ENCODE peak calls at places on chromosomes 12 and 14, in six cellular contexts. One of them, this sample, is unnamed.

GRCh38 chr12:76890407-76891143 is 11.8 kb upstream of the CSRP2 start:
- DNase-seq in NCI-H1092 treated with DMSO at 0.1 percent for 48 hours: no peak
- DNase-seq in heart right ventricle: no peak
- DNase-seq in M059J: no peak
- DNase-seq in activated T-cell treated with anti-CD3 and anti-CD28 coated beads for 1 hour: peak; percentile 20
- DNase-seq in heart left ventricle: no peak
- DNase-seq in this sample: no peak

GRCh38 chr14:38419579-38419978 is 163.7 kb upstream of the CLEC14A start:
- DNase-seq in NCI-H1092 treated with DMSO at 0.1 percent for 48 hours: no peak
- DNase-seq in heart right ventricle: no peak
- DNase-seq in M059J: no peak
- DNase-seq in activated T-cell treated with anti-CD3 and anti-CD28 coated beads for 1 hour: no peak
- DNase-seq in heart left ventricle: no peak
- DNase-seq in this sample: no peak

GRCh38 chr14:64721391-64721791 is 17.2 kb downstream of the PLEKHG3 start:
- DNase-seq in NCI-H1092 treated with DMSO at 0.1 percent for 48 hours: no peak
- DNase-seq in heart right ventricle: peak; percentile 51
- DNase-seq in M059J: peak; percentile 93
- DNase-seq in activated T-cell treated with anti-CD3 and anti-CD28 coated beads for 1 hour: no peak
- DNase-seq in heart left ventricle: peak; percentile 49
- DNase-seq in this sample: no peak

GRCh38 chr12:52655251-52655650 is 3.2 kb upstream of the KRT2 start:
- DNase-seq in NCI-H1092 treated with DMSO at 0.1 percent for 48 hours: no peak
- DNase-seq in heart right ventricle: no peak
- DNase-seq in M059J: no peak
- DNase-seq in activated T-cell treated with anti-CD3 and anti-CD28 coated beads for 1 hour: no peak
- DNase-seq in heart left ventricle: no peak
- DNase-seq in this sample: no peak

GRCh38 chr14:30587141-30587540 is 28.2 kb downstream of the G2E3 start:
- DNase-seq in NCI-H1092 treated with DMSO at 0.1 percent for 48 hours: no peak
- DNase-seq in heart right ventricle: no peak
- DNase-seq in M059J: no peak
- DNase-seq in activated T-cell treated with anti-CD3 and anti-CD28 coated beads for 1 hour: no peak
- DNase-seq in heart left ventricle: no peak
- DNase-seq in this sample: no peak

GRCh38 chr12:93050026-93050747 is 121.1 kb upstream of the EEA1 start:
- DNase-seq in NCI-H1092 treated with DMSO at 0.1 percent for 48 hours: no peak
- DNase-seq in heart right ventricle: peak; percentile 23
- DNase-seq in M059J: peak; percentile 73
- DNase-seq in activated T-cell treated with anti-CD3 and anti-CD28 coated beads for 1 hour: no peak
- DNase-seq in heart left ventricle: no peak
- DNase-seq in this sample: no peak

GRCh38 chr14:72792051-72792788 is 101.7 kb downstream of the DPF3 start:
- DNase-seq in NCI-H1092 treated with DMSO at 0.1 percent for 48 hours: no peak
- DNase-seq in heart right ventricle: peak; percentile 70
- DNase-seq in M059J: no peak
- DNase-seq in activated T-cell treated with anti-CD3 and anti-CD28 coated beads for 1 hour: no peak
- DNase-seq in heart left ventricle: peak; percentile 73
- DNase-seq in this sample: no peak

GRCh38 chr12:24933694-24934407 is 15.1 kb downstream of the BCAT1 start:
- DNase-seq in NCI-H1092 treated with DMSO at 0.1 percent for 48 hours: no peak
- DNase-seq in heart right ventricle: no peak
- DNase-seq in M059J: no peak
- DNase-seq in activated T-cell treated with anti-CD3 and anti-CD28 coated beads for 1 hour: no peak
- DNase-seq in heart left ventricle: no peak
- DNase-seq in this sample: no peak

GRCh38 chr14:22488522-22489246 is 100.3 kb downstream of the DAD1 start:
- DNase-seq in NCI-H1092 treated with DMSO at 0.1 percent for 48 hours: no peak
- DNase-seq in heart right ventricle: no peak
- DNase-seq in M059J: no peak
- DNase-seq in activated T-cell treated with anti-CD3 and anti-CD28 coated beads for 1 hour: no peak
- DNase-seq in heart left ventricle: no peak
- DNase-seq in this sample: no peak

GRCh38 chr14:48349689-48350088 is 674.3 kb upstream of the MDGA2 start:
- DNase-seq in NCI-H1092 treated with DMSO at 0.1 percent for 48 hours: no peak
- DNase-seq in heart right ventricle: no peak
- DNase-seq in M059J: peak; percentile 20
- DNase-seq in activated T-cell treated with anti-CD3 and anti-CD28 coated beads for 1 hour: no peak
- DNase-seq in heart left ventricle: no peak
- DNase-seq in this sample: no peak

GRCh38 chr12:96587691-96588090 is 98.3 kb downstream of the CFAP54 start:
- DNase-seq in NCI-H1092 treated with DMSO at 0.1 percent for 48 hours: no peak
- DNase-seq in heart right ventricle: no peak
- DNase-seq in M059J: peak; percentile 67
- DNase-seq in activated T-cell treated with anti-CD3 and anti-CD28 coated beads for 1 hour: no peak
- DNase-seq in heart left ventricle: no peak
- DNase-seq in this sample: no peak

GRCh38 chr12:32586390-32586789 is 92.7 kb upstream of the DNM1L start:
- DNase-seq in NCI-H1092 treated with DMSO at 0.1 percent for 48 hours: no peak
- DNase-seq in heart right ventricle: no peak
- DNase-seq in M059J: peak; percentile 61
- DNase-seq in activated T-cell treated with anti-CD3 and anti-CD28 coated beads for 1 hour: no peak
- DNase-seq in heart left ventricle: no peak
- DNase-seq in this sample: no peak

GRCh38 chr12:2719405-2719804 is 75.4 kb upstream of the FKBP4 start:
- DNase-seq in NCI-H1092 treated with DMSO at 0.1 percent for 48 hours: no peak
- DNase-seq in heart right ventricle: no peak
- DNase-seq in M059J: peak; percentile 18
- DNase-seq in activated T-cell treated with anti-CD3 and anti-CD28 coated beads for 1 hour: no peak
- DNase-seq in heart left ventricle: no peak
- DNase-seq in this sample: no peak

GRCh38 chr14:51938137-51938536 is 51.2 kb upstream of the RTRAF start:
- DNase-seq in NCI-H1092 treated with DMSO at 0.1 percent for 48 hours: no peak
- DNase-seq in heart right ventricle: no peak
- DNase-seq in M059J: no peak
- DNase-seq in activated T-cell treated with anti-CD3 and anti-CD28 coated beads for 1 hour: no peak
- DNase-seq in heart left ventricle: no peak
- DNase-seq in this sample: no peak

GRCh38 chr12:70389678-70390077 is 23.6 kb downstream of the KCNMB4 start:
- DNase-seq in NCI-H1092 treated with DMSO at 0.1 percent for 48 hours: no peak
- DNase-seq in heart right ventricle: no peak
- DNase-seq in M059J: no peak
- DNase-seq in activated T-cell treated with anti-CD3 and anti-CD28 coated beads for 1 hour: no peak
- DNase-seq in heart left ventricle: no peak
- DNase-seq in this sample: no peak

GRCh38 chr12:120991965-120992364 is 13.6 kb downstream of the HNF1A start:
- DNase-seq in NCI-H1092 treated with DMSO at 0.1 percent for 48 hours: no peak
- DNase-seq in heart right ventricle: no peak
- DNase-seq in M059J: no peak
- DNase-seq in activated T-cell treated with anti-CD3 and anti-CD28 coated beads for 1 hour: no peak
- DNase-seq in heart left ventricle: no peak
- DNase-seq in this sample: no peak

GRCh38 chr14:65933400-65934068 is 521.0 kb downstream of the FUT8 start:
- DNase-seq in NCI-H1092 treated with DMSO at 0.1 percent for 48 hours: no peak
- DNase-seq in heart right ventricle: no peak
- DNase-seq in M059J: no peak
- DNase-seq in activated T-cell treated with anti-CD3 and anti-CD28 coated beads for 1 hour: no peak
- DNase-seq in heart left ventricle: no peak
- DNase-seq in this sample: no peak

GRCh38 chr12:114405449-114406271 is at the start of gene TBX5:
- DNase-seq in NCI-H1092 treated with DMSO at 0.1 percent for 48 hours: peak; percentile 38
- DNase-seq in heart right ventricle: peak; percentile 18
- DNase-seq in M059J: no peak
- DNase-seq in activated T-cell treated with anti-CD3 and anti-CD28 coated beads for 1 hour: no peak
- DNase-seq in heart left ventricle: peak; percentile 47
- DNase-seq in this sample: no peak

GRCh38 chr12:15856097-15856982 is 25.8 kb upstream of the STRAP start:
- DNase-seq in NCI-H1092 treated with DMSO at 0.1 percent for 48 hours: peak; percentile 42
- DNase-seq in heart right ventricle: peak; percentile 62
- DNase-seq in M059J: peak; percentile 68
- DNase-seq in activated T-cell treated with anti-CD3 and anti-CD28 coated beads for 1 hour: peak; percentile 26
- DNase-seq in heart left ventricle: no peak
- DNase-seq in this sample: no peak

GRCh38 chr14:48568688-48569087 is 893.3 kb upstream of the MDGA2 start:
- DNase-seq in NCI-H1092 treated with DMSO at 0.1 percent for 48 hours: no peak
- DNase-seq in heart right ventricle: no peak
- DNase-seq in M059J: no peak
- DNase-seq in activated T-cell treated with anti-CD3 and anti-CD28 coated beads for 1 hour: no peak
- DNase-seq in heart left ventricle: no peak
- DNase-seq in this sample: no peak

GRCh38 chr12:51011960-51012359 is 14.2 kb downstream of the SLC11A2 start:
- DNase-seq in NCI-H1092 treated with DMSO at 0.1 percent for 48 hours: no peak
- DNase-seq in heart right ventricle: no peak
- DNase-seq in M059J: no peak
- DNase-seq in activated T-cell treated with anti-CD3 and anti-CD28 coated beads for 1 hour: no peak
- DNase-seq in heart left ventricle: no peak
- DNase-seq in this sample: no peak

GRCh38 chr14:93318927-93319326 is 13.9 kb downstream of the BTBD7 start:
- DNase-seq in NCI-H1092 treated with DMSO at 0.1 percent for 48 hours: no peak
- DNase-seq in heart right ventricle: no peak
- DNase-seq in M059J: peak; percentile 49
- DNase-seq in activated T-cell treated with anti-CD3 and anti-CD28 coated beads for 1 hour: no peak
- DNase-seq in heart left ventricle: no peak
- DNase-seq in this sample: no peak

GRCh38 chr14:31090872-31091764 is 64.9 kb upstream of the STRN3 start:
- DNase-seq in NCI-H1092 treated with DMSO at 0.1 percent for 48 hours: peak; percentile 9
- DNase-seq in heart right ventricle: peak; percentile 16
- DNase-seq in M059J: peak; percentile 83
- DNase-seq in activated T-cell treated with anti-CD3 and anti-CD28 coated beads for 1 hour: no peak
- DNase-seq in heart left ventricle: no peak
- DNase-seq in this sample: no peak

GRCh38 chr14:74595006-74595735 is 16.9 kb downstream of the LTBP2 start:
- DNase-seq in NCI-H1092 treated with DMSO at 0.1 percent for 48 hours: no peak
- DNase-seq in heart right ventricle: peak; percentile 87
- DNase-seq in M059J: peak; percentile 27
- DNase-seq in activated T-cell treated with anti-CD3 and anti-CD28 coated beads for 1 hour: no peak
- DNase-seq in heart left ventricle: peak; percentile 87
- DNase-seq in this sample: no peak

GRCh38 chr12:19200261-19200660 is 70.7 kb downstream of the PLEKHA5 start:
- DNase-seq in NCI-H1092 treated with DMSO at 0.1 percent for 48 hours: no peak
- DNase-seq in heart right ventricle: no peak
- DNase-seq in M059J: peak; percentile 77
- DNase-seq in activated T-cell treated with anti-CD3 and anti-CD28 coated beads for 1 hour: no peak
- DNase-seq in heart left ventricle: no peak
- DNase-seq in this sample: no peak

This sample was measured in activated effector memory CD4-positive, alpha-beta T cell treated with Interleukin-2 at 50 U/mL for 16 hours.